ENCODE peak calls at places on chromosomes 2 and 18, in four cellular contexts. One of them, this sample, is unnamed.

GRCh38 chr2:61887684-61888303 is 662 bp downstream of the CCT4 start:
- DNase-seq in stimulated activated CD4-positive, alpha-beta T cell treated with anti-CD3 and anti-CD28 coated beads, Interleukin-15, amount 100 ng/mL, for 24 hours: peak; percentile 49
- DNase-seq in globus pallidus: no peak
- DNase-seq in upper lobe of right lung: no peak
- DNase-seq in this sample: no peak

GRCh38 chr2:177606636-177607035 is 214.1 kb downstream of the AGPS start:
- DNase-seq in stimulated activated CD4-positive, alpha-beta T cell treated with anti-CD3 and anti-CD28 coated beads, Interleukin-15, amount 100 ng/mL, for 24 hours: no peak
- DNase-seq in globus pallidus: no peak
- DNase-seq in upper lobe of right lung: no peak
- DNase-seq in this sample: no peak

GRCh38 chr2:120236791-120237190 is 13.6 kb upstream of the TMEM185B start:
- DNase-seq in stimulated activated CD4-positive, alpha-beta T cell treated with anti-CD3 and anti-CD28 coated beads, Interleukin-15, amount 100 ng/mL, for 24 hours: no peak
- DNase-seq in globus pallidus: no peak
- DNase-seq in upper lobe of right lung: no peak
- DNase-seq in this sample: no peak

GRCh38 chr2:217489145-217489960 is 513.4 kb downstream of the TNS1 start:
- DNase-seq in stimulated activated CD4-positive, alpha-beta T cell treated with anti-CD3 and anti-CD28 coated beads, Interleukin-15, amount 100 ng/mL, for 24 hours: no peak
- DNase-seq in globus pallidus: no peak
- DNase-seq in upper lobe of right lung: no peak
- DNase-seq in this sample: no peak

GRCh38 chr2:113838744-113839444 is 51.0 kb upstream of the ACTR3 start:
- DNase-seq in stimulated activated CD4-positive, alpha-beta T cell treated with anti-CD3 and anti-CD28 coated beads, Interleukin-15, amount 100 ng/mL, for 24 hours: no peak
- DNase-seq in globus pallidus: no peak
- DNase-seq in upper lobe of right lung: no peak
- DNase-seq in this sample: no peak

GRCh38 chr2:9722451-9722850 is 91.7 kb upstream of the YWHAQ start:
- DNase-seq in stimulated activated CD4-positive, alpha-beta T cell treated with anti-CD3 and anti-CD28 coated beads, Interleukin-15, amount 100 ng/mL, for 24 hours: no peak
- DNase-seq in globus pallidus: no peak
- DNase-seq in upper lobe of right lung: no peak
- DNase-seq in this sample: no peak

GRCh38 chr2:239866350-239866749 is 158.8 kb downstream of the NDUFA10 start:
- DNase-seq in stimulated activated CD4-positive, alpha-beta T cell treated with anti-CD3 and anti-CD28 coated beads, Interleukin-15, amount 100 ng/mL, for 24 hours: no peak
- DNase-seq in globus pallidus: no peak
- DNase-seq in upper lobe of right lung: no peak
- DNase-seq in this sample: no peak

GRCh38 chr18:78069784-78070664 is 820.4 kb downstream of the GALR1 start:
- DNase-seq in stimulated activated CD4-positive, alpha-beta T cell treated with anti-CD3 and anti-CD28 coated beads, Interleukin-15, amount 100 ng/mL, for 24 hours: no peak
- DNase-seq in globus pallidus: peak; percentile 66
- DNase-seq in upper lobe of right lung: no peak
- DNase-seq in this sample: no peak

GRCh38 chr18:34590503-34590902 is 119.6 kb upstream of the DTNA start:
- DNase-seq in stimulated activated CD4-positive, alpha-beta T cell treated with anti-CD3 and anti-CD28 coated beads, Interleukin-15, amount 100 ng/mL, for 24 hours: no peak
- DNase-seq in globus pallidus: no peak
- DNase-seq in upper lobe of right lung: no peak
- DNase-seq in this sample: no peak

GRCh38 chr2:20596193-20596972 is 54.5 kb downstream of the HS1BP3 start:
- DNase-seq in stimulated activated CD4-positive, alpha-beta T cell treated with anti-CD3 and anti-CD28 coated beads, Interleukin-15, amount 100 ng/mL, for 24 hours: no peak
- DNase-seq in globus pallidus: no peak
- DNase-seq in upper lobe of right lung: no peak
- DNase-seq in this sample: peak; percentile 27

GRCh38 chr2:177187631-177188312 is 24.8 kb upstream of the HNRNPA3 start:
- DNase-seq in stimulated activated CD4-positive, alpha-beta T cell treated with anti-CD3 and anti-CD28 coated beads, Interleukin-15, amount 100 ng/mL, for 24 hours: no peak
- DNase-seq in globus pallidus: no peak
- DNase-seq in upper lobe of right lung: no peak
- DNase-seq in this sample: no peak

This sample was measured in NAMALWA.